ENCODE peak calls at places on chromosomes 13 and 19, in eight cellular contexts. E is pancreas, N is AG10803, T is heart right ventricle, U is MCF 10A, G is lung, L is cardiac fibroblast, P is mucosa of descending colon. A is an unnamed sample.

GRCh38 chr19:4456566-4456842 is 1.1 kb downstream of the UBXN6 start:
- DNase-seq in L (peak), T (no peak), P (no peak), N (peak), U (peak), G (no peak), E (peak), A (no peak)

GRCh38 chr19:45444318-45445041 is 20.8 kb upstream of the ERCC1 start:
- DNase-seq in N (peak), L (peak), U (peak), T (peak), E (peak), G (peak), P (peak), A (peak)

GRCh38 chr13:97786510-97786909 is 167.0 kb upstream of the IPO5 start:
- DNase-seq in P (no peak), U (peak), E (no peak), G (no peak), T (no peak), L (peak), N (no peak), A (no peak)

GRCh38 chr19:46962030-46962570 is 57.5 kb upstream of the NPAS1 start:
- DNase-seq in P (no peak), E (no peak), L (no peak), N (no peak), U (no peak), T (no peak), G (no peak), A (no peak)

GRCh38 chr19:47188507-47189033 is 42.4 kb downstream of the BBC3 start:
- DNase-seq in T (no peak), P (peak), L (no peak), N (no peak), E (no peak), G (no peak), U (no peak), A (no peak)

GRCh38 chr13:27170521-27171243 is 929 bp downstream of the USP12 start:
- DNase-seq in P (peak), E (peak), U (peak), N (no peak), G (peak), T (peak), L (peak), A (no peak)

GRCh38 chr19:1862424-1863307 is 713 bp downstream of the KLF16 start:
- DNase-seq in L (peak), E (peak), P (peak), T (peak), N (no peak), G (no peak), U (peak), A (no peak)

GRCh38 chr19:5694952-5695648 is 5.0 kb downstream of the RPL36 start:
- DNase-seq in G (no peak), L (no peak), E (no peak), N (no peak), T (no peak), P (no peak), U (no peak), A (no peak)

GRCh38 chr19:42154471-42155323 is 22.5 kb upstream of the POU2F2 start:
- DNase-seq in T (no peak), P (no peak), N (no peak), L (no peak), E (no peak), G (no peak), U (no peak), A (no peak)

GRCh38 chr19:42179501-42179817 is 38.0 kb downstream of the DEDD2 start:
- DNase-seq in E (no peak), G (no peak), N (no peak), T (no peak), P (no peak), U (no peak), L (no peak), A (no peak)

GRCh38 chr13:51235186-51235585 is 13.0 kb downstream of the FAM124A start:
- DNase-seq in E (no peak), U (no peak), N (no peak), G (no peak), T (no peak), P (no peak), L (no peak), A (no peak)

GRCh38 chr13:24443366-24443765 is 69.2 kb downstream of the PARP4 start:
- DNase-seq in L (no peak), G (no peak), T (no peak), E (no peak), N (no peak), P (no peak), U (no peak), A (no peak)

GRCh38 chr19:42204684-42205083 is 12.8 kb downstream of the DEDD2 start:
- DNase-seq in L (no peak), P (no peak), E (no peak), T (no peak), U (no peak), G (no peak), N (no peak), A (no peak)

GRCh38 chr19:27618006-27618405 is 1594.9 kb downstream of the UQCRFS1 start:
- DNase-seq in G (no peak), P (no peak), E (no peak), T (no peak), L (no peak), U (no peak), N (no peak), A (no peak)

GRCh38 chr13:59834801-59835200 is 328.9 kb downstream of the DIAPH3 start:
- DNase-seq in N (peak), T (no peak), E (no peak), P (no peak), U (no peak), L (peak), G (no peak), A (no peak)

GRCh38 chr13:59843040-59843439 is 320.7 kb downstream of the DIAPH3 start:
- DNase-seq in P (no peak), U (no peak), E (no peak), L (no peak), T (no peak), N (no peak), G (no peak), A (no peak)

GRCh38 chr13:59835569-59835968 is 328.2 kb downstream of the DIAPH3 start:
- DNase-seq in U (no peak), T (no peak), E (no peak), G (no peak), N (no peak), L (no peak), P (no peak), A (no peak)

GRCh38 chr13:59842507-59842906 is 321.2 kb downstream of the DIAPH3 start:
- DNase-seq in G (no peak), L (no peak), N (no peak), U (peak), T (no peak), E (no peak), P (no peak), A (no peak)

DNA sequence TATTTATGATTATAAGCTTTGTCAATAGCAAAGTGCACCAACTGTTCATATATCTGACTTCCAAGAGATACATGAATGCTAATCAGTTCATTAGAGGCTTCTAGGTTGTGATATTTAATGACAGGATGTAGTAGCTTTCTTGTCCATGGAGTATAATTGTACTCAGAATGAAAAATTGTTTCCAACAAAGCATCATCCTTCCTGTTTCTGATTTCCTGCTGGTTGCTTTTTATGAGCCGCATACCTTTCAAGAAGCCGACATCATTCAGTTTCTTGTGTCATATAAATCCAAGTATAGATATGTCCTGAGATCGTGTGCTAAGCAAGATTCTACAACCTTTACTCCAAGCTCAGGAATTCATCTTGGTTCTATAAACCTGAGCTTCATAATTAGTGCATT is 326.6 kb downstream of the DIAPH3 start:
- DNase-seq in N (no peak), G (no peak), U (no peak), L (no peak), T (no peak), P (no peak), E (no peak), A (no peak)
- TF ChIP-seq CTCF in N (no peak), G (no peak), U (no peak), L (no peak), T (no peak), P (no peak), E (no peak), A (no peak)

GRCh38 chr19:44282846-44283245 is 22.0 kb downstream of the ZNF235 start:
- DNase-seq in U (no peak), P (no peak), E (no peak), N (no peak), T (no peak), G (no peak), L (no peak), A (no peak)

GRCh38 chr19:44277331-44277730 is 17.6 kb downstream of the ZNF233 start:
- DNase-seq in E (no peak), T (no peak), U (no peak), P (no peak), L (no peak), G (no peak), N (no peak), A (no peak)

GRCh38 chr19:44280916-44281315 is 21.2 kb downstream of the ZNF233 start:
- DNase-seq in G (no peak), N (no peak), L (no peak), T (no peak), U (no peak), E (no peak), P (no peak), A (no peak)

GRCh38 chr19:44278181-44278690 is 18.6 kb downstream of the ZNF233 start:
- DNase-seq in T (no peak), P (no peak), G (no peak), U (no peak), L (no peak), N (peak), E (no peak), A (no peak)
- TF ChIP-seq CTCF in T (no peak), P (no peak), G (no peak), U (no peak), L (no peak), N (no peak), E (no peak), A (no peak)

GRCh38 chr19:29454109-29454508 is 71.7 kb upstream of the VSTM2B start:
- DNase-seq in N (no peak), G (peak), E (no peak), L (no peak), T (no peak), P (peak), U (no peak), A (no peak)

GRCh38 chr19:29457413-29457812 is 68.4 kb upstream of the VSTM2B start:
- DNase-seq in G (no peak), T (no peak), U (no peak), N (no peak), L (no peak), E (no peak), P (no peak), A (no peak)
- TF ChIP-seq CTCF in G (no peak), T (no peak), U (no peak), N (no peak), L (no peak), E (no peak), P (no peak), A (no peak)

GRCh38 chr13:43195551-43195950 is 172.2 kb downstream of the DNAJC15 start:
- DNase-seq in T (no peak), G (no peak), L (no peak), P (no peak), U (peak), E (no peak), N (no peak), A (no peak)
- TF ChIP-seq CTCF in T (no peak), G (no peak), L (peak), P (no peak), U (no peak), E (no peak), N (no peak), A (no peak)

GRCh38 chr13:110507678-110508381 is 53.7 kb downstream of the RAB20 start:
- DNase-seq in N (no peak), G (peak), P (peak), T (peak), U (peak), E (peak), L (no peak), A (no peak)
- TF ChIP-seq CTCF in N (no peak), G (no peak), P (no peak), T (peak), U (no peak), E (peak), L (peak), A (no peak)